ENCODE peak calls at places on chromosomes 16 and 17, in eight cellular contexts. L is IMR-90, A is body of pancreas, X is kidney, U is left ventricle myocardium inferior, Q is HCT116, M is thoracic aorta, C is GM23338. O is an unnamed sample. For H3K4me1, the result is how much of the 10 kb centered on the place peaks cover.

GRCh38 chr17:79600071-79600470 is 10.8 kb downstream of the RBFOX3 start:
- DNase-seq in C (no peak), A (no peak), L (no peak), U (no peak), Q (no peak), X (no peak), M (no peak), O (no peak)

GRCh38 chr17:79317916-79318315 is 243.3 kb downstream of the ENGASE start:
- DNase-seq in C (no peak), M (no peak), A (no peak), Q (no peak), L (no peak), X (no peak), U (no peak), O (no peak)

GRCh38 chr16:74999683-75000480 is 1.1 kb downstream of the ZNRF1 start:
- DNase-seq in L (no peak), A (peak), C (peak), X (peak), Q (no peak), M (no peak), U (peak), O (peak)

GRCh38 chr16:19884611-19885455 is at the start of gene GPRC5B:
- DNase-seq in M (no peak), U (peak), Q (no peak), C (peak), L (peak), A (peak), X (peak), O (peak)

GRCh38 chr16:83899272-83899897 is 470 bp downstream of the MLYCD start:
- DNase-seq in C (peak), L (peak), M (no peak), A (peak), X (peak), U (peak), Q (no peak), O (peak)

GRCh38 chr16:12801511-12802042 is 2.1 kb downstream of the CPPED1 start:
- DNase-seq in M (no peak), A (no peak), C (no peak), U (no peak), L (peak), Q (no peak), X (no peak), O (no peak)

GRCh38 chr17:29159286-29159860 is 20.8 kb downstream of the MYO18A start:
- DNase-seq in U (no peak), M (no peak), A (no peak), Q (no peak), L (no peak), X (peak), C (no peak), O (no peak)

GRCh38 chr16:27370318-27370717 is 31.7 kb upstream of the IL21R start:
- DNase-seq in X (no peak), C (no peak), A (no peak), M (no peak), L (no peak), U (no peak), Q (no peak), O (no peak)

GRCh38 chr16:67246081-67246944 is 968 bp downstream of the FHOD1 start:
- DNase-seq in Q (peak), U (peak), L (peak), M (no peak), X (peak), A (peak), C (peak), O (peak)

GRCh38 chr16:50458694-50459271 is 89.4 kb upstream of the NKD1 start:
- DNase-seq in C (peak), M (no peak), L (no peak), Q (no peak), U (no peak), A (no peak), X (no peak), O (no peak)

GRCh38 chr17:57988301-57989010 is 402 bp upstream of the VEZF1 start:
- DNase-seq in U (peak), M (no peak), A (peak), Q (peak), X (peak), C (peak), L (peak), O (peak)

GRCh38 chr17:51546114-51546513 is 285.8 kb downstream of the UTP18 start:
- DNase-seq in A (no peak), X (no peak), U (no peak), M (no peak), L (no peak), C (no peak), Q (no peak), O (no peak)

GRCh38 chr17:40355123-40355803 is 9.3 kb downstream of the GJD3 start:
- DNase-seq in Q (no peak), A (peak), L (peak), U (peak), C (peak), X (peak), M (no peak), O (peak)

GRCh38 chr16:85983606-85984005 is 84.6 kb downstream of the IRF8 start:
- DNase-seq in C (no peak), U (no peak), X (peak), A (no peak), L (no peak), M (no peak), Q (no peak), O (no peak)

DNA sequence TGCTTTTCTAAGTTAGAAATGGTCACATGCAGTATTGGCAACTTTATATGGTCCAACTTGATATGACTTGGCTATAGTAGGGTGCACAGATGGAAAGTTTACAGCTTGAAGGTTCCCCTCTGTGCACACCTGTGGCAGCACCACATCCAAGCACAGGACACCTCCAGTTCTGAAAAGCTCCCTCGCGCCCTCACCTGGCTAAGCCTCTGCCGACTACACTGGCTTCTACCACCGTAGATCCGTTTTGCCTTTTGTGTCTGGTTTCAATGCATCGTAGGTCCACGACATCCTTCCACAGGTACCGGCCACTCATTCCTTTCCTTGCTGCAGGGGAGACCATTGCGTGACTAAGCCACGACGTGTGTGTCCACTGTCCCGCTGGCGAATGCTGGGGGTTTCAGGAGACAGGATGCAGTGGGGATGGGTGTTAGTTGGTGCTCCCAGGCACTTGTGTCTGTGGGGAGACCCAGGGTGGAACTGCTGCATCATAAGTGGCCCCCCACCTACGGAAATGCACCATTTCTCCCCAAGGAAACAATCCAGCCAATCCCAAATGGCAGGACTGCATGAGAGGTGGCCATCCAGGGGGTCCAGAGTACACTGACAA is 4.9 kb upstream of the RASD1 start:
- DNase-seq in X (peak), Q (no peak), U (no peak), A (no peak), L (no peak), C (no peak), M (no peak), O (no peak)
- TF ChIP-seq CTCF in X (no peak), Q (peak), U (no peak), A (no peak), L (no peak), C (peak), M (no peak), O (no peak)

GRCh38 chr17:45131294-45131615 is 1.1 kb downstream of the PLCD3 start:
- DNase-seq in L (no peak), C (no peak), U (no peak), A (no peak), X (peak), M (no peak), Q (no peak), O (no peak)
- H3K4me1 ChIP-seq in L (under half), C (under half), U (half or more), A (under half), X (under half), M (half or more), Q (half or more), O (half or more)

DNA sequence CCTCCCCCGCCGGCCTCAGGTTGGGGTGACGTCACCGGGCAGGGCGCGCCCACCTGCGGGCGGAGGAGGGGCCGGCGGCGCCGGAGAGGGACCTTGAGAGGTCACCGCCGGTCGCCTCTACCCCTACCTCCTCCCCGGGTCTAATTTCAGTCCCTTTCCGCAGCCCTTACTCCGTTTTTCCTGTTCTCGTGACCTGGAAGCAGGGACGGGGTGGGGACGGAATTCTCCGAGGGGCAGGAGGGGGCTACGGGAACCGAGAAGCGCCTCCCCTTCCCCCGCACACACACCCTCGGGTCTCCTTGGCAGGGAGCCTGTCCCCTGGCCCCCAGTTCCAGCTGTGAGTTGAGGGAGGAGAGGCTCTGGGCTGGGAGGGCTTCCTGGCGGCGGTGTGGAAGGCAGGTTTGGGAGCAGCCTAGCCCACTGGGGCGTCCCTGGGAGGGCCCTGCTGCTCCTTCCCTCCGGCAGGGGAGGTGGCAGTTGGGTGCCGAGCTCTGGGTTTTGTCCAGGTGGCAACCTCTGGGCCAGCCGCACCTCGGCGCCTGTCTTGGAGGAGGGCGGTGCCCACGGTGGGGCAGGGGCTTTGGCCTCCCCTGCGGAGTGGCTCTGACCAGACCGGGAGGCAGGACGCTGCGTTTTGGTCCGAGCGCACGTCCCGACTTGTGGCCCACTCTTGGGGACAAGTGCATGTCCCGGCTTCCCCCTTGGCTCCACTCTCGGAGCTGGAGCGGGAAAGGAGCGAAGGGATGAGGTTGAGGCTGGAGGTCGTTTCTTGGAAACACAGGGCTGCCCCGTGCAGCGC is 765 bp downstream of the SYNGR3 start:
- DNase-seq in A (peak), U (no peak), C (peak), L (no peak), M (no peak), Q (no peak), X (no peak), O (no peak)
- H3K27ac ChIP-seq in A (no peak), U (no peak), C (no peak), L (no peak), M (no peak), Q (peak), X (no peak), O (no peak)

GRCh38 chr16:56356276-56357241 is 68.8 kb downstream of the AMFR start:
- DNase-seq in L (peak), U (peak), A (peak), X (peak), C (peak), M (no peak), Q (peak), O (peak)
- TF ChIP-seq CTCF in L (peak), U (peak), A (peak), X (peak), C (peak), M (peak), Q (peak), O (peak)

DNA sequence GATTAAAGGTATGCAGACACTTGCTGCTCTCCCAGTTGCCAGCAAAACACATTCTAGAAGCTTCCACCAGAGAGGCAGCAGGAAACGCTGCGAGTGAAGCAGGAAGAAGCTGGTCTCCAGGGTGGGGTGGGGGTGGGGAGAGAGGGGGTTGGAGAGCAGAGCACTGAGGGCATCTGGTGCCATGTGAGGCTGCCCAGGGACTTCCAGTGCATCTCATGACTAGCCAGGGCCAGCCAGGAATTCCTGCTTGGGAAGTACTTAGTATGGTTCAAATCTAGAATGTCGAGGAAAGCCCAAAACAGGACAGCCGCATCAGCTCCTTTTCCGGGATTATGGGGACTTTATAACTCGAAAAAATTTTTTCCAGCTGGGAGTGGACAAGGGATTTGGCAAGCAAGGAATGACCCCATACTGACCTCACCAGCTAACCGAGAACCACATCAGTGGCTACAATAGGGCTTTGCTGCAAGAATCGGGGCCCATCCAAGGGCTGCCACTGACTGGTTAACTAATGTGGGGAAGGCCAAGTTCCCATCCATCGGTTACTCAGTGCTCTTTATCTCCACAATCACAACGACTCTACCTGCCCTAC is 26.2 kb upstream of the AXIN2 start:
- DNase-seq in X (peak), L (no peak), Q (no peak), C (no peak), M (no peak), A (no peak), U (no peak), O (no peak)
- H3K4me1 ChIP-seq in X (under half), L (under half), Q (under half), C (under half), M (under half), A (under half), U (under half), O (under half)

GRCh38 chr17:77377836-77378235 is 237.1 kb downstream of the SEC14L1 start:
- DNase-seq in M (no peak), Q (no peak), L (no peak), X (no peak), C (no peak), A (no peak), U (no peak), O (no peak)
- H3K27ac ChIP-seq in M (peak), Q (no peak), L (peak), X (no peak), C (peak), A (peak), U (peak), O (peak)

GRCh38 chr16:592518-593306 is 2.8 kb downstream of the RAB40C start:
- DNase-seq in L (no peak), M (no peak), Q (no peak), U (no peak), X (peak), A (peak), C (no peak), O (no peak)
- TF ChIP-seq CTCF in L (no peak), M (no peak), Q (no peak), U (no peak), X (no peak), A (no peak), C (no peak), O (no peak)

DNA sequence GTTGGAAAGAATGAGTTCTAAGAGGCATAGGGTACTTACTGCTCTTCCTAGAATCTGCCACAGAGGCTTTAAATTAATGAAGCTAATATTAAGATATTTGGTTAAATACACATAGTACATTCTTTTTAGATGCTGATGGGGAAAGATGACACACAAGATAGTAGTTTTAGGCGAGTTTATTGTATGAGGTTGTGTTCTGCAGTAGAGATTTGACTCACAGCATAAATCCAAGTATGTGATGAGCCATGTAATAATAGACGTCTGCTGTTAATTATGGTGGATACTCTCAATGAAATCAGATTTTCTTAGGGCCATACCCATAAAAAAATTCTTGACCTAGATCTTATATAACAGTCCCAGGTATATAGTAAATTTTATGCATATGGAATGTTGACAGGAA is 8.0 kb downstream of the TNRC6C start:
- DNase-seq in X (no peak), Q (no peak), A (no peak), U (no peak), C (no peak), L (no peak), M (no peak), O (no peak)
- H3K4me1 ChIP-seq in X (under half), Q (under half), A (under half), U (half or more), C (under half), L (under half), M (under half), O (half or more)

DNA sequence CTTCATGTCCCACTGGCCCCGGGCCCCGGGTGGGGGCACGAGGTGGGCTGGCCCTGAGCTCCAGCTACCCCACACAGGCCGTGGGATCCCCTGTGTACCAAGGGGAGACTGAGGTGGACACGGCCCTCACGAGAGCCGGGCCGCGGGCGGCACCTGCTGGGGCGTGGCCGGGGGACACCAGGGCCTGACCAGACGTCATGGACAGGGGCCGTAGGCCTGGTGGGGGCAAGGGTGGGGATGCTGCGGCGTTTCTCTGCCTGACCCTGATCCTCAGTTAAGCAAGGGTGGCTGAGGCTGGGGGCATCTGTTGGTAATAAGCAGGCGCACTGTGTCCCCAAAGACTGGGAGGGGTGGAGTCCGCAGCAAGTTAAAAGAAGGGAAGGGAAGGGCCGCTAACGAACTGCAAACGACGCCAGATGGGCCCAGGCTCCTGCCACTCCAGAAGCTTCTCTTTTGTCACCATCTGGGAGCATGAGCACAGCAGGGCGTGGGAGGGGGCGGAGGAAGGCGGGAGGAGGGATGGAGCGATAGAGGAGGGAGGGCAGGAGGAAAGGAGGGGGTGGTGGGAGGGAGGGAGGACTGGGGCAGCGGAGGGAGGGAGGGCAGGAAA is 22.4 kb upstream of the PABPN1L start:
- DNase-seq in Q (no peak), A (no peak), M (no peak), C (no peak), U (peak), X (no peak), L (no peak), O (peak)
- H3K27ac ChIP-seq in Q (no peak), A (no peak), M (no peak), C (no peak), U (peak), X (no peak), L (no peak), O (peak)